ENCODE peak calls at places on chromosomes 5 and 9, in five cellular contexts. One of them, this sample, is unnamed.

GRCh38 chr9:133118568-133118967 is 2.5 kb downstream of the RALGDS start:
- DNase-seq in activated naive CD8-positive, alpha-beta T cell treated with anti-CD3 and anti-CD28 coated beads for 36 hours: no peak
- DNase-seq in stimulated activated CD4-positive, alpha-beta T cell treated with anti-CD3 and anti-CD28 coated beads, Interleukin-1b, Interleukin-23, amount 100 ng/mL, for 24 hours: no peak
- DNase-seq in left colon: no peak
- DNase-seq in HCT116: no peak
- DNase-seq in this sample: no peak

GRCh38 chr9:132516301-132516700 is 66.1 kb upstream of the BARHL1 start:
- DNase-seq in activated naive CD8-positive, alpha-beta T cell treated with anti-CD3 and anti-CD28 coated beads for 36 hours: no peak
- DNase-seq in left colon: no peak
- DNase-seq in HCT116: no peak
- DNase-seq in stimulated activated CD4-positive, alpha-beta T cell treated with anti-CD3 and anti-CD28 coated beads, Interleukin-1b, Interleukin-23, amount 100 ng/mL, for 24 hours: no peak
- DNase-seq in this sample: no peak

GRCh38 chr5:146719179-146719578 is 159.4 kb downstream of the PPP2R2B start:
- DNase-seq in activated naive CD8-positive, alpha-beta T cell treated with anti-CD3 and anti-CD28 coated beads for 36 hours: no peak
- DNase-seq in stimulated activated CD4-positive, alpha-beta T cell treated with anti-CD3 and anti-CD28 coated beads, Interleukin-1b, Interleukin-23, amount 100 ng/mL, for 24 hours: no peak
- DNase-seq in left colon: no peak
- DNase-seq in HCT116: no peak
- DNase-seq in this sample: no peak

GRCh38 chr5:127564002-127564769 is 46.7 kb downstream of the PRRC1 start:
- DNase-seq in left colon: no peak
- DNase-seq in HCT116: peak; percentile 48
- DNase-seq in stimulated activated CD4-positive, alpha-beta T cell treated with anti-CD3 and anti-CD28 coated beads, Interleukin-1b, Interleukin-23, amount 100 ng/mL, for 24 hours: peak; percentile 19
- DNase-seq in activated naive CD8-positive, alpha-beta T cell treated with anti-CD3 and anti-CD28 coated beads for 36 hours: peak; percentile 40
- DNase-seq in this sample: no peak

GRCh38 chr5:11904270-11904906 is at the start of gene CTNND2:
- DNase-seq in HCT116: no peak
- DNase-seq in activated naive CD8-positive, alpha-beta T cell treated with anti-CD3 and anti-CD28 coated beads for 36 hours: no peak
- DNase-seq in left colon: no peak
- DNase-seq in stimulated activated CD4-positive, alpha-beta T cell treated with anti-CD3 and anti-CD28 coated beads, Interleukin-1b, Interleukin-23, amount 100 ng/mL, for 24 hours: no peak
- DNase-seq in this sample: no peak

GRCh38 chr5:139683295-139684271 is 35.4 kb downstream of the CXXC5 start:
- DNase-seq in HCT116: no peak
- DNase-seq in left colon: no peak
- DNase-seq in activated naive CD8-positive, alpha-beta T cell treated with anti-CD3 and anti-CD28 coated beads for 36 hours: no peak
- DNase-seq in stimulated activated CD4-positive, alpha-beta T cell treated with anti-CD3 and anti-CD28 coated beads, Interleukin-1b, Interleukin-23, amount 100 ng/mL, for 24 hours: no peak
- DNase-seq in this sample: no peak

GRCh38 chr9:108569624-108570023 is 286.2 kb downstream of the ACTL7B start:
- DNase-seq in HCT116: no peak
- DNase-seq in left colon: no peak
- DNase-seq in activated naive CD8-positive, alpha-beta T cell treated with anti-CD3 and anti-CD28 coated beads for 36 hours: no peak
- DNase-seq in stimulated activated CD4-positive, alpha-beta T cell treated with anti-CD3 and anti-CD28 coated beads, Interleukin-1b, Interleukin-23, amount 100 ng/mL, for 24 hours: no peak
- DNase-seq in this sample: no peak

GRCh38 chr9:97980479-97980803 is 2.7 kb upstream of the ANP32B start:
- DNase-seq in HCT116: no peak
- DNase-seq in activated naive CD8-positive, alpha-beta T cell treated with anti-CD3 and anti-CD28 coated beads for 36 hours: no peak
- DNase-seq in stimulated activated CD4-positive, alpha-beta T cell treated with anti-CD3 and anti-CD28 coated beads, Interleukin-1b, Interleukin-23, amount 100 ng/mL, for 24 hours: no peak
- DNase-seq in left colon: peak; percentile 56
- DNase-seq in this sample: peak; percentile 84

GRCh38 chr9:132008184-132008781 is 71.4 kb downstream of the MED27 start:
- DNase-seq in stimulated activated CD4-positive, alpha-beta T cell treated with anti-CD3 and anti-CD28 coated beads, Interleukin-1b, Interleukin-23, amount 100 ng/mL, for 24 hours: no peak
- DNase-seq in left colon: no peak
- DNase-seq in activated naive CD8-positive, alpha-beta T cell treated with anti-CD3 and anti-CD28 coated beads for 36 hours: no peak
- DNase-seq in HCT116: peak; percentile 15
- DNase-seq in this sample: no peak

GRCh38 chr9:115591584-115591984 is 473.6 kb upstream of the TNC start:
- DNase-seq in stimulated activated CD4-positive, alpha-beta T cell treated with anti-CD3 and anti-CD28 coated beads, Interleukin-1b, Interleukin-23, amount 100 ng/mL, for 24 hours: no peak
- DNase-seq in left colon: peak; percentile 47
- DNase-seq in activated naive CD8-positive, alpha-beta T cell treated with anti-CD3 and anti-CD28 coated beads for 36 hours: no peak
- DNase-seq in HCT116: peak; percentile 84
- DNase-seq in this sample: peak; percentile 60

GRCh38 chr9:115115924-115116323 is 2.0 kb downstream of the TNC start:
- DNase-seq in stimulated activated CD4-positive, alpha-beta T cell treated with anti-CD3 and anti-CD28 coated beads, Interleukin-1b, Interleukin-23, amount 100 ng/mL, for 24 hours: no peak
- DNase-seq in HCT116: peak; percentile 16
- DNase-seq in activated naive CD8-positive, alpha-beta T cell treated with anti-CD3 and anti-CD28 coated beads for 36 hours: no peak
- DNase-seq in left colon: no peak
- DNase-seq in this sample: no peak

GRCh38 chr5:132259061-132259851 is 1.8 kb downstream of the PDLIM4 start:
- DNase-seq in activated naive CD8-positive, alpha-beta T cell treated with anti-CD3 and anti-CD28 coated beads for 36 hours: no peak
- DNase-seq in left colon: peak; percentile 78
- DNase-seq in stimulated activated CD4-positive, alpha-beta T cell treated with anti-CD3 and anti-CD28 coated beads, Interleukin-1b, Interleukin-23, amount 100 ng/mL, for 24 hours: no peak
- DNase-seq in HCT116: no peak
- DNase-seq in this sample: peak; percentile 75

GRCh38 chr5:160520609-160521391 is 99.1 kb downstream of the PTTG1 start:
- DNase-seq in left colon: no peak
- DNase-seq in activated naive CD8-positive, alpha-beta T cell treated with anti-CD3 and anti-CD28 coated beads for 36 hours: no peak
- DNase-seq in stimulated activated CD4-positive, alpha-beta T cell treated with anti-CD3 and anti-CD28 coated beads, Interleukin-1b, Interleukin-23, amount 100 ng/mL, for 24 hours: no peak
- DNase-seq in HCT116: no peak
- DNase-seq in this sample: no peak

GRCh38 chr5:132506094-132506692 is 15.6 kb upstream of the IRF1 start:
- DNase-seq in left colon: no peak
- DNase-seq in HCT116: peak; percentile 35
- DNase-seq in stimulated activated CD4-positive, alpha-beta T cell treated with anti-CD3 and anti-CD28 coated beads, Interleukin-1b, Interleukin-23, amount 100 ng/mL, for 24 hours: no peak
- DNase-seq in activated naive CD8-positive, alpha-beta T cell treated with anti-CD3 and anti-CD28 coated beads for 36 hours: peak; percentile 5
- DNase-seq in this sample: no peak

GRCh38 chr5:80641353-80641752 is 13.1 kb upstream of the MSH3 start:
- DNase-seq in HCT116: no peak
- DNase-seq in activated naive CD8-positive, alpha-beta T cell treated with anti-CD3 and anti-CD28 coated beads for 36 hours: no peak
- DNase-seq in stimulated activated CD4-positive, alpha-beta T cell treated with anti-CD3 and anti-CD28 coated beads, Interleukin-1b, Interleukin-23, amount 100 ng/mL, for 24 hours: no peak
- DNase-seq in left colon: no peak
- DNase-seq in this sample: no peak

GRCh38 chr5:43041131-43041668 is 1.1 kb upstream of the ANXA2R start:
- DNase-seq in activated naive CD8-positive, alpha-beta T cell treated with anti-CD3 and anti-CD28 coated beads for 36 hours: peak; percentile 31
- DNase-seq in left colon: no peak
- DNase-seq in stimulated activated CD4-positive, alpha-beta T cell treated with anti-CD3 and anti-CD28 coated beads, Interleukin-1b, Interleukin-23, amount 100 ng/mL, for 24 hours: no peak
- DNase-seq in HCT116: no peak
- DNase-seq in this sample: peak; percentile 31

GRCh38 chr5:28576022-28576421 is 1537.6 kb upstream of the CDH9 start:
- DNase-seq in activated naive CD8-positive, alpha-beta T cell treated with anti-CD3 and anti-CD28 coated beads for 36 hours: no peak
- DNase-seq in stimulated activated CD4-positive, alpha-beta T cell treated with anti-CD3 and anti-CD28 coated beads, Interleukin-1b, Interleukin-23, amount 100 ng/mL, for 24 hours: no peak
- DNase-seq in HCT116: no peak
- DNase-seq in left colon: no peak
- DNase-seq in this sample: no peak

GRCh38 chr9:124164800-124165199 is 92.9 kb upstream of the NEK6 start:
- DNase-seq in activated naive CD8-positive, alpha-beta T cell treated with anti-CD3 and anti-CD28 coated beads for 36 hours: no peak
- DNase-seq in HCT116: no peak
- DNase-seq in left colon: no peak
- DNase-seq in stimulated activated CD4-positive, alpha-beta T cell treated with anti-CD3 and anti-CD28 coated beads, Interleukin-1b, Interleukin-23, amount 100 ng/mL, for 24 hours: no peak
- DNase-seq in this sample: peak; percentile 17

GRCh38 chr5:176899296-176899891 is at the start of gene HK3:
- DNase-seq in activated naive CD8-positive, alpha-beta T cell treated with anti-CD3 and anti-CD28 coated beads for 36 hours: no peak
- DNase-seq in HCT116: no peak
- DNase-seq in left colon: no peak
- DNase-seq in stimulated activated CD4-positive, alpha-beta T cell treated with anti-CD3 and anti-CD28 coated beads, Interleukin-1b, Interleukin-23, amount 100 ng/mL, for 24 hours: no peak
- DNase-seq in this sample: no peak

GRCh38 chr9:89710689-89711088 is 105.9 kb downstream of the GADD45G start:
- DNase-seq in left colon: no peak
- DNase-seq in activated naive CD8-positive, alpha-beta T cell treated with anti-CD3 and anti-CD28 coated beads for 36 hours: no peak
- DNase-seq in HCT116: no peak
- DNase-seq in stimulated activated CD4-positive, alpha-beta T cell treated with anti-CD3 and anti-CD28 coated beads, Interleukin-1b, Interleukin-23, amount 100 ng/mL, for 24 hours: no peak
- DNase-seq in this sample: no peak

GRCh38 chr5:170135796-170136490 is 30.2 kb downstream of the FOXI1 start:
- DNase-seq in HCT116: no peak
- DNase-seq in activated naive CD8-positive, alpha-beta T cell treated with anti-CD3 and anti-CD28 coated beads for 36 hours: no peak
- DNase-seq in stimulated activated CD4-positive, alpha-beta T cell treated with anti-CD3 and anti-CD28 coated beads, Interleukin-1b, Interleukin-23, amount 100 ng/mL, for 24 hours: no peak
- DNase-seq in left colon: no peak
- DNase-seq in this sample: no peak

GRCh38 chr5:54443264-54443663 is 12.2 kb upstream of the HSPB3 start:
- DNase-seq in HCT116: peak; percentile 8
- DNase-seq in left colon: no peak
- DNase-seq in stimulated activated CD4-positive, alpha-beta T cell treated with anti-CD3 and anti-CD28 coated beads, Interleukin-1b, Interleukin-23, amount 100 ng/mL, for 24 hours: no peak
- DNase-seq in activated naive CD8-positive, alpha-beta T cell treated with anti-CD3 and anti-CD28 coated beads for 36 hours: no peak
- DNase-seq in this sample: no peak

GRCh38 chr5:53368966-53369605 is 111.3 kb upstream of the FST start:
- DNase-seq in HCT116: no peak
- DNase-seq in left colon: no peak
- DNase-seq in activated naive CD8-positive, alpha-beta T cell treated with anti-CD3 and anti-CD28 coated beads for 36 hours: no peak
- DNase-seq in stimulated activated CD4-positive, alpha-beta T cell treated with anti-CD3 and anti-CD28 coated beads, Interleukin-1b, Interleukin-23, amount 100 ng/mL, for 24 hours: no peak
- DNase-seq in this sample: no peak

GRCh38 chr5:74094096-74094778 is 468.2 kb downstream of the ARHGEF28 start:
- DNase-seq in HCT116: no peak
- DNase-seq in stimulated activated CD4-positive, alpha-beta T cell treated with anti-CD3 and anti-CD28 coated beads, Interleukin-1b, Interleukin-23, amount 100 ng/mL, for 24 hours: no peak
- DNase-seq in activated naive CD8-positive, alpha-beta T cell treated with anti-CD3 and anti-CD28 coated beads for 36 hours: no peak
- DNase-seq in left colon: no peak
- DNase-seq in this sample: no peak

GRCh38 chr5:4777435-4777834 is 362.7 kb upstream of the ADAMTS16 start:
- DNase-seq in stimulated activated CD4-positive, alpha-beta T cell treated with anti-CD3 and anti-CD28 coated beads, Interleukin-1b, Interleukin-23, amount 100 ng/mL, for 24 hours: no peak
- DNase-seq in left colon: no peak
- DNase-seq in HCT116: no peak
- DNase-seq in activated naive CD8-positive, alpha-beta T cell treated with anti-CD3 and anti-CD28 coated beads for 36 hours: no peak
- DNase-seq in this sample: no peak

GRCh38 chr9:4507731-4508130 is 17.5 kb downstream of the SLC1A1 start:
- DNase-seq in HCT116: no peak
- DNase-seq in stimulated activated CD4-positive, alpha-beta T cell treated with anti-CD3 and anti-CD28 coated beads, Interleukin-1b, Interleukin-23, amount 100 ng/mL, for 24 hours: no peak
- DNase-seq in left colon: no peak
- DNase-seq in activated naive CD8-positive, alpha-beta T cell treated with anti-CD3 and anti-CD28 coated beads for 36 hours: no peak
- DNase-seq in this sample: no peak

GRCh38 chr5:40477856-40478546 is 201.7 kb upstream of the PTGER4 start:
- DNase-seq in left colon: no peak
- DNase-seq in HCT116: no peak
- DNase-seq in activated naive CD8-positive, alpha-beta T cell treated with anti-CD3 and anti-CD28 coated beads for 36 hours: no peak
- DNase-seq in stimulated activated CD4-positive, alpha-beta T cell treated with anti-CD3 and anti-CD28 coated beads, Interleukin-1b, Interleukin-23, amount 100 ng/mL, for 24 hours: no peak
- DNase-seq in this sample: no peak

GRCh38 chr9:126784401-126784800 is 20.4 kb upstream of the ZBTB43 start:
- DNase-seq in activated naive CD8-positive, alpha-beta T cell treated with anti-CD3 and anti-CD28 coated beads for 36 hours: no peak
- DNase-seq in stimulated activated CD4-positive, alpha-beta T cell treated with anti-CD3 and anti-CD28 coated beads, Interleukin-1b, Interleukin-23, amount 100 ng/mL, for 24 hours: no peak
- DNase-seq in left colon: no peak
- DNase-seq in HCT116: no peak
- DNase-seq in this sample: no peak

GRCh38 chr9:119370816-119371215 is 1.6 kb upstream of the BRINP1 start:
- DNase-seq in activated naive CD8-positive, alpha-beta T cell treated with anti-CD3 and anti-CD28 coated beads for 36 hours: no peak
- DNase-seq in left colon: no peak
- DNase-seq in stimulated activated CD4-positive, alpha-beta T cell treated with anti-CD3 and anti-CD28 coated beads, Interleukin-1b, Interleukin-23, amount 100 ng/mL, for 24 hours: no peak
- DNase-seq in HCT116: no peak
- DNase-seq in this sample: peak; percentile 60

GRCh38 chr5:147658293-147658932 is 124.1 kb downstream of the JAKMIP2 start:
- DNase-seq in HCT116: no peak
- DNase-seq in stimulated activated CD4-positive, alpha-beta T cell treated with anti-CD3 and anti-CD28 coated beads, Interleukin-1b, Interleukin-23, amount 100 ng/mL, for 24 hours: no peak
- DNase-seq in activated naive CD8-positive, alpha-beta T cell treated with anti-CD3 and anti-CD28 coated beads for 36 hours: no peak
- DNase-seq in left colon: no peak
- DNase-seq in this sample: no peak

GRCh38 chr9:35910613-35911488 is 1.6 kb downstream of the SPAAR start:
- DNase-seq in stimulated activated CD4-positive, alpha-beta T cell treated with anti-CD3 and anti-CD28 coated beads, Interleukin-1b, Interleukin-23, amount 100 ng/mL, for 24 hours: no peak
- DNase-seq in activated naive CD8-positive, alpha-beta T cell treated with anti-CD3 and anti-CD28 coated beads for 36 hours: peak; percentile 35
- DNase-seq in left colon: peak; percentile 72
- DNase-seq in HCT116: peak; percentile 66
- DNase-seq in this sample: peak; percentile 27

GRCh38 chr9:89481161-89481915 is 16.6 kb downstream of the SEMA4D start:
- DNase-seq in stimulated activated CD4-positive, alpha-beta T cell treated with anti-CD3 and anti-CD28 coated beads, Interleukin-1b, Interleukin-23, amount 100 ng/mL, for 24 hours: no peak
- DNase-seq in left colon: no peak
- DNase-seq in HCT116: no peak
- DNase-seq in activated naive CD8-positive, alpha-beta T cell treated with anti-CD3 and anti-CD28 coated beads for 36 hours: no peak
- DNase-seq in this sample: no peak

GRCh38 chr5:40879163-40879942 is 29.9 kb upstream of the C7 start:
- DNase-seq in stimulated activated CD4-positive, alpha-beta T cell treated with anti-CD3 and anti-CD28 coated beads, Interleukin-1b, Interleukin-23, amount 100 ng/mL, for 24 hours: no peak
- DNase-seq in left colon: no peak
- DNase-seq in activated naive CD8-positive, alpha-beta T cell treated with anti-CD3 and anti-CD28 coated beads for 36 hours: no peak
- DNase-seq in HCT116: peak; percentile 13
- DNase-seq in this sample: no peak

This sample was measured in psoas muscle.